ENCODE peak calls at places on chromosomes 3 and 15, in seven cellular contexts. One of them, this sample, is unnamed.
A peak's percentile ranks its signal among the peaks of the same experiment; 100 is the strongest.

GRCh38 chr3:34856081-34856480 is 783.2 kb upstream of the ARPP21 start:
- DNase-seq in cardiac muscle cell: no peak
- DNase-seq in brain microvascular endothelial cell: no peak
- DNase-seq in AG09309: no peak
- DNase-seq in MM.1S: no peak
- DNase-seq in right lobe of liver: no peak
- DNase-seq in endothelial cell of umbilical vein: no peak
- DNase-seq in this sample: no peak

GRCh38 chr3:101902041-101902440 is 52.7 kb downstream of the NFKBIZ start:
- DNase-seq in cardiac muscle cell: peak; percentile 88
- DNase-seq in brain microvascular endothelial cell: peak; percentile 96
- DNase-seq in AG09309: peak; percentile 84
- DNase-seq in MM.1S: no peak
- DNase-seq in right lobe of liver: no peak
- DNase-seq in endothelial cell of umbilical vein: peak; percentile 70
- DNase-seq in this sample: no peak

GRCh38 chr15:36782681-36783080 is 203.3 kb downstream of the CDIN1 start:
- DNase-seq in cardiac muscle cell: no peak
- DNase-seq in brain microvascular endothelial cell: no peak
- DNase-seq in AG09309: no peak
- DNase-seq in MM.1S: no peak
- DNase-seq in right lobe of liver: no peak
- DNase-seq in endothelial cell of umbilical vein: peak; percentile 50
- DNase-seq in this sample: no peak

GRCh38 chr15:51947124-51947523 is 24.5 kb downstream of the LEO1 start:
- DNase-seq in cardiac muscle cell: no peak
- DNase-seq in brain microvascular endothelial cell: no peak
- DNase-seq in AG09309: no peak
- DNase-seq in MM.1S: no peak
- DNase-seq in right lobe of liver: no peak
- DNase-seq in endothelial cell of umbilical vein: no peak
- DNase-seq in this sample: no peak

GRCh38 chr3:162134571-162134970 is 638.0 kb downstream of the OTOL1 start:
- DNase-seq in cardiac muscle cell: no peak
- DNase-seq in brain microvascular endothelial cell: peak; percentile 16
- DNase-seq in AG09309: no peak
- DNase-seq in MM.1S: peak; percentile 58
- DNase-seq in right lobe of liver: no peak
- DNase-seq in endothelial cell of umbilical vein: no peak
- DNase-seq in this sample: no peak

GRCh38 chr3:128285042-128285924 is 132.0 kb downstream of the EEFSEC start:
- DNase-seq in cardiac muscle cell: no peak
- DNase-seq in brain microvascular endothelial cell: no peak
- DNase-seq in AG09309: no peak
- DNase-seq in MM.1S: no peak
- DNase-seq in right lobe of liver: no peak
- DNase-seq in endothelial cell of umbilical vein: no peak
- DNase-seq in this sample: no peak

GRCh38 chr3:81484532-81484931 is 276.9 kb downstream of the GBE1 start:
- DNase-seq in cardiac muscle cell: no peak
- DNase-seq in brain microvascular endothelial cell: no peak
- DNase-seq in AG09309: no peak
- DNase-seq in MM.1S: no peak
- DNase-seq in right lobe of liver: no peak
- DNase-seq in endothelial cell of umbilical vein: no peak
- DNase-seq in this sample: no peak

GRCh38 chr15:90790561-90790960 is 73.4 kb downstream of the BLM start:
- DNase-seq in cardiac muscle cell: peak; percentile 52
- DNase-seq in brain microvascular endothelial cell: no peak
- DNase-seq in AG09309: peak; percentile 25
- DNase-seq in MM.1S: no peak
- DNase-seq in right lobe of liver: no peak
- DNase-seq in endothelial cell of umbilical vein: no peak
- DNase-seq in this sample: no peak

GRCh38 chr15:45186771-45187577 is 792 bp downstream of the SHF start:
- DNase-seq in cardiac muscle cell: no peak
- DNase-seq in brain microvascular endothelial cell: no peak
- DNase-seq in AG09309: no peak
- DNase-seq in MM.1S: no peak
- DNase-seq in right lobe of liver: peak; percentile 61
- DNase-seq in endothelial cell of umbilical vein: no peak
- DNase-seq in this sample: no peak

GRCh38 chr3:25818335-25818734 is 28.4 kb downstream of the OXSM start:
- DNase-seq in cardiac muscle cell: no peak
- DNase-seq in brain microvascular endothelial cell: no peak
- DNase-seq in AG09309: no peak
- DNase-seq in MM.1S: no peak
- DNase-seq in right lobe of liver: no peak
- DNase-seq in endothelial cell of umbilical vein: no peak
- DNase-seq in this sample: no peak

GRCh38 chr3:13715961-13716360 is 163.9 kb downstream of the WNT7A start:
- DNase-seq in cardiac muscle cell: no peak
- DNase-seq in brain microvascular endothelial cell: no peak
- DNase-seq in AG09309: no peak
- DNase-seq in MM.1S: no peak
- DNase-seq in right lobe of liver: no peak
- DNase-seq in endothelial cell of umbilical vein: no peak
- DNase-seq in this sample: no peak

GRCh38 chr3:106063909-106064308 is 195.1 kb upstream of the CBLB start:
- DNase-seq in cardiac muscle cell: no peak
- DNase-seq in brain microvascular endothelial cell: no peak
- DNase-seq in AG09309: no peak
- DNase-seq in MM.1S: no peak
- DNase-seq in right lobe of liver: no peak
- DNase-seq in endothelial cell of umbilical vein: no peak
- DNase-seq in this sample: no peak

GRCh38 chr3:141105828-141106628 is 54.9 kb downstream of the SPSB4 start:
- DNase-seq in cardiac muscle cell: peak; percentile 90
- DNase-seq in brain microvascular endothelial cell: peak; percentile 88
- DNase-seq in AG09309: peak; percentile 66
- DNase-seq in MM.1S: peak; percentile 76
- DNase-seq in right lobe of liver: no peak
- DNase-seq in endothelial cell of umbilical vein: peak; percentile 74
- DNase-seq in this sample: peak; percentile 86

GRCh38 chr3:127028766-127029520 is 46.0 kb downstream of the PLXNA1 start:
- DNase-seq in cardiac muscle cell: no peak
- DNase-seq in brain microvascular endothelial cell: no peak
- DNase-seq in AG09309: no peak
- DNase-seq in MM.1S: no peak
- DNase-seq in right lobe of liver: no peak
- DNase-seq in endothelial cell of umbilical vein: no peak
- DNase-seq in this sample: no peak

GRCh38 chr3:28348286-28348636 is 260 bp upstream of the ZCWPW2 start:
- DNase-seq in cardiac muscle cell: no peak
- DNase-seq in brain microvascular endothelial cell: no peak
- DNase-seq in AG09309: peak; percentile 82
- DNase-seq in MM.1S: no peak
- DNase-seq in right lobe of liver: no peak
- DNase-seq in endothelial cell of umbilical vein: no peak
- DNase-seq in this sample: no peak

GRCh38 chr15:51830279-51830806 is 890 bp downstream of the TMOD3 start:
- DNase-seq in cardiac muscle cell: peak; percentile 48
- DNase-seq in brain microvascular endothelial cell: peak; percentile 9
- DNase-seq in AG09309: no peak
- DNase-seq in MM.1S: peak; percentile 27
- DNase-seq in right lobe of liver: no peak
- DNase-seq in endothelial cell of umbilical vein: peak; percentile 69
- DNase-seq in this sample: no peak

GRCh38 chr3:126025116-126025729 is 56.2 kb downstream of the ROPN1B start:
- DNase-seq in cardiac muscle cell: no peak
- DNase-seq in brain microvascular endothelial cell: no peak
- DNase-seq in AG09309: no peak
- DNase-seq in MM.1S: no peak
- DNase-seq in right lobe of liver: no peak
- DNase-seq in endothelial cell of umbilical vein: no peak
- DNase-seq in this sample: no peak

GRCh38 chr3:58659051-58659675 is 7.4 kb downstream of the FAM3D start:
- DNase-seq in cardiac muscle cell: peak; percentile 72
- DNase-seq in brain microvascular endothelial cell: peak; percentile 20
- DNase-seq in AG09309: no peak
- DNase-seq in MM.1S: no peak
- DNase-seq in right lobe of liver: peak; percentile 37
- DNase-seq in endothelial cell of umbilical vein: peak; percentile 59
- DNase-seq in this sample: peak; percentile 45

GRCh38 chr15:42419369-42419768 is 60.1 kb downstream of the CAPN3 start:
- DNase-seq in cardiac muscle cell: no peak
- DNase-seq in brain microvascular endothelial cell: no peak
- DNase-seq in AG09309: no peak
- DNase-seq in MM.1S: no peak
- DNase-seq in right lobe of liver: no peak
- DNase-seq in endothelial cell of umbilical vein: no peak
- DNase-seq in this sample: no peak

GRCh38 chr3:51982352-51982837 is 940 bp upstream of the ACY1 start:
- DNase-seq in cardiac muscle cell: no peak
- DNase-seq in brain microvascular endothelial cell: no peak
- DNase-seq in AG09309: no peak
- DNase-seq in MM.1S: peak; percentile 69
- DNase-seq in right lobe of liver: peak; percentile 80
- DNase-seq in endothelial cell of umbilical vein: no peak
- DNase-seq in this sample: peak; percentile 67

GRCh38 chr3:56787258-56787777 is 14.4 kb downstream of the ARHGEF3 start:
- DNase-seq in cardiac muscle cell: no peak
- DNase-seq in brain microvascular endothelial cell: no peak
- DNase-seq in AG09309: no peak
- DNase-seq in MM.1S: no peak
- DNase-seq in right lobe of liver: no peak
- DNase-seq in endothelial cell of umbilical vein: no peak
- DNase-seq in this sample: no peak

GRCh38 chr15:40956543-40956982 is 3.3 kb downstream of the CHAC1 start:
- DNase-seq in cardiac muscle cell: no peak
- DNase-seq in brain microvascular endothelial cell: no peak
- DNase-seq in AG09309: no peak
- DNase-seq in MM.1S: no peak
- DNase-seq in right lobe of liver: no peak
- DNase-seq in endothelial cell of umbilical vein: no peak
- DNase-seq in this sample: no peak
- H3K4me3 ChIP-seq in cardiac muscle cell: no peak overlapping the region
- H3K4me3 ChIP-seq in brain microvascular endothelial cell: no peak overlapping the region
- H3K4me3 ChIP-seq in AG09309: no peak overlapping the region
- H3K4me3 ChIP-seq in MM.1S: no peak overlapping the region
- H3K4me3 ChIP-seq in right lobe of liver: no peak overlapping the region
- H3K4me3 ChIP-seq in endothelial cell of umbilical vein: no peak overlapping the region
- H3K4me3 ChIP-seq in this sample: no peak overlapping the region

GRCh38 chr3:55285156-55285555 is 201.9 kb downstream of the WNT5A start:
- DNase-seq in cardiac muscle cell: no peak
- DNase-seq in brain microvascular endothelial cell: no peak
- DNase-seq in AG09309: peak; percentile 35
- DNase-seq in MM.1S: no peak
- DNase-seq in right lobe of liver: no peak
- DNase-seq in endothelial cell of umbilical vein: no peak
- DNase-seq in this sample: no peak
- H3K4me3 ChIP-seq in cardiac muscle cell: no peak overlapping the region
- H3K4me3 ChIP-seq in brain microvascular endothelial cell: no peak overlapping the region
- H3K4me3 ChIP-seq in AG09309: no peak overlapping the region
- H3K4me3 ChIP-seq in MM.1S: no peak overlapping the region
- H3K4me3 ChIP-seq in right lobe of liver: no peak overlapping the region
- H3K4me3 ChIP-seq in endothelial cell of umbilical vein: no peak overlapping the region
- H3K4me3 ChIP-seq in this sample: no peak overlapping the region

DNA sequence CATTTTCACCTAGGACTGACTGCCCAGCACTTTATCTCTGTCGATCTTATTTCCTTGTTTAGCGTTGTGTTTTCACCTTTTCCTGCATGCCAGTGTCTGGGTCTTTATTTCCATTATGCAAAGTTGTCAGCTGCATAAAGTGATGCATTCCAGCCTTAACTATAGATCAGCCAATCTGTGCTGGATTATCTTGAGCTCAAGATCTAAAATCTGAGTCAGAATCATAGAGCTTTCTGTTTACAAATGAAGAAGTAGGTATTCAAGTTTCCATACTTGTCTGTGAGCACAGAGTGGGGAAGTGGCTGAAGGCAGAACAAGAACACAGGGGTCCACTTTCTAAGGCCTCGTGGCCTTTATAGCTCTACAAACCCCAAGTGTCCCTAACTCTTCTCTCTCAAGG is 82.4 kb upstream of the PLCL2 start:
- DNase-seq in cardiac muscle cell: no peak
- DNase-seq in brain microvascular endothelial cell: no peak
- DNase-seq in AG09309: no peak
- DNase-seq in MM.1S: no peak
- DNase-seq in right lobe of liver: no peak
- DNase-seq in endothelial cell of umbilical vein: no peak
- DNase-seq in this sample: peak; percentile 70
- H3K4me3 ChIP-seq in cardiac muscle cell: no peak overlapping the region
- H3K4me3 ChIP-seq in brain microvascular endothelial cell: no peak overlapping the region
- H3K4me3 ChIP-seq in AG09309: no peak overlapping the region
- H3K4me3 ChIP-seq in MM.1S: no peak overlapping the region
- H3K4me3 ChIP-seq in right lobe of liver: no peak overlapping the region
- H3K4me3 ChIP-seq in endothelial cell of umbilical vein: no peak overlapping the region
- H3K4me3 ChIP-seq in this sample: peak overlapping the region; percentile 1

GRCh38 chr15:64444836-64445235 is 15.5 kb upstream of the ZNF609 start:
- DNase-seq in cardiac muscle cell: no peak
- DNase-seq in brain microvascular endothelial cell: no peak
- DNase-seq in AG09309: no peak
- DNase-seq in MM.1S: no peak
- DNase-seq in right lobe of liver: no peak
- DNase-seq in endothelial cell of umbilical vein: no peak
- DNase-seq in this sample: no peak
- H3K4me3 ChIP-seq in cardiac muscle cell: no peak overlapping the region
- H3K4me3 ChIP-seq in brain microvascular endothelial cell: no peak overlapping the region
- H3K4me3 ChIP-seq in AG09309: no peak overlapping the region
- H3K4me3 ChIP-seq in MM.1S: no peak overlapping the region
- H3K4me3 ChIP-seq in right lobe of liver: no peak overlapping the region
- H3K4me3 ChIP-seq in endothelial cell of umbilical vein: peak overlapping the region; percentile 58
- H3K4me3 ChIP-seq in this sample: no peak overlapping the region

GRCh38 chr3:129690963-129691362 is 84.5 kb upstream of the PLXND1 start:
- DNase-seq in cardiac muscle cell: no peak
- DNase-seq in brain microvascular endothelial cell: no peak
- DNase-seq in AG09309: no peak
- DNase-seq in MM.1S: no peak
- DNase-seq in right lobe of liver: no peak
- DNase-seq in endothelial cell of umbilical vein: no peak
- DNase-seq in this sample: no peak
- H3K4me3 ChIP-seq in cardiac muscle cell: no peak overlapping the region
- H3K4me3 ChIP-seq in brain microvascular endothelial cell: no peak overlapping the region
- H3K4me3 ChIP-seq in AG09309: no peak overlapping the region
- H3K4me3 ChIP-seq in MM.1S: no peak overlapping the region
- H3K4me3 ChIP-seq in right lobe of liver: no peak overlapping the region
- H3K4me3 ChIP-seq in endothelial cell of umbilical vein: no peak overlapping the region
- H3K4me3 ChIP-seq in this sample: no peak overlapping the region

GRCh38 chr3:48656841-48657281 is 5.8 kb downstream of the CELSR3 start:
- DNase-seq in cardiac muscle cell: no peak
- DNase-seq in brain microvascular endothelial cell: no peak
- DNase-seq in AG09309: no peak
- DNase-seq in MM.1S: no peak
- DNase-seq in right lobe of liver: no peak
- DNase-seq in endothelial cell of umbilical vein: no peak
- DNase-seq in this sample: no peak
- H3K4me3 ChIP-seq in cardiac muscle cell: no peak overlapping the region
- H3K4me3 ChIP-seq in brain microvascular endothelial cell: no peak overlapping the region
- H3K4me3 ChIP-seq in AG09309: no peak overlapping the region
- H3K4me3 ChIP-seq in MM.1S: peak overlapping the region; percentile 60
- H3K4me3 ChIP-seq in right lobe of liver: peak overlapping the region; percentile 65
- H3K4me3 ChIP-seq in endothelial cell of umbilical vein: peak overlapping the region; percentile 18
- H3K4me3 ChIP-seq in this sample: no peak overlapping the region